ENCODE peak calls at places on chromosomes 5 and 9, in four cellular contexts. U is neuronal stem cell, H is A673, X is uterus. V is an unnamed sample. For H3K9me3, the result is how much of the 10 kb centered on the place peaks cover.

GRCh38 chr5:11588803-11589202 is 315.4 kb downstream of the CTNND2 start:
- DNase-seq in U (peak), X (no peak), H (no peak), V (no peak)

GRCh38 chr9:80665479-80665878 is 1023.9 kb downstream of the TLE1 start:
- DNase-seq in U (no peak), X (no peak), H (no peak), V (no peak)

GRCh38 chr9:127104465-127105311 is 17.7 kb downstream of the ANGPTL2 start:
- DNase-seq in H (no peak), X (no peak), U (no peak), V (no peak)

GRCh38 chr5:57598756-57599155 is 116.1 kb upstream of the ACTBL2 start:
- DNase-seq in H (no peak), X (no peak), U (no peak), V (no peak)

GRCh38 chr9:130445268-130445983 is 665 bp downstream of the ASS1 start:
- DNase-seq in H (no peak), U (no peak), X (peak), V (peak)

GRCh38 chr5:27315541-27316282 is 277.3 kb upstream of the CDH9 start:
- DNase-seq in X (no peak), U (no peak), H (no peak), V (no peak)

GRCh38 chr5:181152406-181152805 is 5.0 kb downstream of the OR2V2 start:
- DNase-seq in U (no peak), X (no peak), H (no peak), V (no peak)

GRCh38 chr9:34554211-34555001 is 31.6 kb upstream of the ENHO start:
- DNase-seq in U (no peak), X (no peak), H (peak), V (no peak)

GRCh38 chr5:33530963-33531298 is 90.2 kb downstream of the TARS1 start:
- DNase-seq in X (no peak), H (no peak), U (no peak), V (no peak)

GRCh38 chr5:80275347-80275746 is 19.5 kb upstream of the SERINC5 start:
- DNase-seq in U (no peak), X (no peak), H (peak), V (no peak)

GRCh38 chr5:52864376-52864775 is 76.7 kb downstream of the ITGA1 start:
- DNase-seq in H (peak), X (no peak), U (no peak), V (no peak)

GRCh38 chr9:124569942-124570341 is 62.7 kb upstream of the NR5A1 start:
- DNase-seq in H (no peak), X (no peak), U (no peak), V (no peak)

GRCh38 chr5:16965581-16965980 is 29.5 kb upstream of the MYO10 start:
- DNase-seq in U (peak), H (no peak), X (no peak), V (no peak)

GRCh38 chr5:135304352-135305221 is 94.4 kb downstream of the MACROH2A1 start:
- DNase-seq in H (no peak), X (no peak), U (no peak), V (no peak)

GRCh38 chr5:169474226-169474625 is 109.3 kb upstream of the SPDL1 start:
- DNase-seq in U (no peak), X (no peak), H (no peak), V (no peak)

GRCh38 chr5:86115164-86115563 is 502.6 kb upstream of the COX7C start:
- DNase-seq in H (no peak), X (no peak), U (no peak), V (no peak)

GRCh38 chr5:84688566-84688965 is 303.9 kb upstream of the EDIL3 start:
- DNase-seq in H (no peak), U (no peak), X (no peak), V (no peak)

GRCh38 chr5:57004800-57005199 is 52.9 kb upstream of the MIER3 start:
- DNase-seq in H (no peak), X (no peak), U (no peak), V (peak)

GRCh38 chr5:6365977-6366590 is 12.3 kb downstream of the MED10 start:
- DNase-seq in X (no peak), H (no peak), U (no peak), V (no peak)

GRCh38 chr9:124257070-124257864 is 482 bp upstream of the NEK6 start:
- DNase-seq in X (no peak), U (no peak), H (no peak), V (no peak)

DNA sequence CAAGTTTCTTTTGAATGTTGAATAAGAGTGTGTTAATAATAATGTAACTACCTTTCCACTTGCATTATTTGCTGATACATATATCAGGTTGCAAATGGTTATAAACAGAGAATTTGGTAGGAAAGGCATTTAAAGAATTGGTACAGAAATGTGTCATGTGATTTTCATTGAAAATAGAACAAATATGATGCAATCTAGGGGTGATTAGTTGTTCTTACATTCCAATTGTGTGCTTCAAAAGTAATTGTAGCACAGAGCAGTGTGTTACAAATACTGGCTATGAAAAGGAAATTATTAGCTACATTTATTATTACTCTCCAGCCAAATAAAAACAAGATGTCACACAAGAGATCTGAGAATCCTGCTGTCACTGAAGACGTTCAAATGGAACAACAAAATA is 61.8 kb upstream of the PRDM9 start:
- DNase-seq in U (no peak), X (no peak), H (no peak), V (no peak)
- H3K9me3 ChIP-seq in U (under half), X (under half), H (under half), V (under half)

GRCh38 chr9:137161558-137162483 is 8.0 kb downstream of the LRRC26 start:
- DNase-seq in X (no peak), H (peak), U (no peak), V (no peak)
- H3K4me3 ChIP-seq in X (no peak), H (peak), U (no peak), V (no peak)

DNA sequence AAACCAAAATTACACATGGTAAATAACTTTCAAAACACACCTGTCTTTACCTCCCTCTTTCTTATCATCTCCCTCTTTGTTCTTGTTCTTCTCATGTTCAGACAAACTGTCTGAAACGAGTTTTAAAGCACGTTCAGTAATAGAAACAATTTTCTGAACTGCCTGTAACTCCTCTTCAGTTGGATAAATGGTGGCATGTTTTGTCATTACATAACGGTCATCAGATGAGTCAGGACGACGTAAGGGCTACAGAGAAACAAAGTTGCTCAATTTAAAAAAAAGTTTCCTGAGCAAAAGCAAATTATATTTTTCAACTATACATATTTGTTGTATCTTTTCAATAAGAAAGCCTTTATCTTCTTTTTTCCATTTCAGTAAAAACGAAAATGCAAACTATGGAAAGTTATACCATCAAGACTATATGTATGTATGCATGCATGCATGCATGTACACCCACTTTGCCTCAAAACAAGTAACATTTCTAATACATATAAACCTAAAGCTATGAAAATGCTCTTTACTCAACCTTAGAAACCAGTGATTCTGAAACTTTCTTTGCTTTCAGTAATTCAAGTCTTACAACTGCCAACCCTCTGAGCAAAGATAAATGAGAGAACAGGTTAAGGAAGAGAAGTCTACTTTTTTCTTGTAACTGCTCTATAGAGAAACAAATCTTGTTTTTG is 56.0 kb downstream of the ZFR start:
- DNase-seq in H (no peak), U (no peak), X (no peak), V (no peak)
- H3K27ac ChIP-seq in H (no peak), U (no peak), X (peak), V (no peak)

DNA sequence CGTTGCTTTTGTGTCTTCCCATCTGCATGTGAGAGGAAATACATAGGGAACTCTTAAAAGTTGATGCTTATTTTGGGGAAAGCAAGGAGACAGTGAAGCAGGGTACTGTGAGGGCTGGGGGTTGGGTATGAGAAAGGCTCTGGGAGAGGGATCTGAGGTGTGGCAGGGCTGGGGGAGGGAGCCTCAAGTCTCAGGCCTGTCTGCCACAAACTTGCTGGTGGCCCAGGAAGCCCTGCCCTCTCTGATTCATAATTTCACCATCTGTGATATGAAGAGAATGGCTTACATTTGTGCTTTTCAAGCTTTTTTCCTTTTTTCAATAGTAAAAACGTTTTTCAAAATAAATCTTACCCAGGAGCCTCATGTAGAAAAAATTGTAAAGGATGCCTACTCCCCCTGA is 89.5 kb upstream of the SAP30L start:
- DNase-seq in H (no peak), U (no peak), X (no peak), V (no peak)
- H3K9me3 ChIP-seq in H (under half), U (under half), X (under half), V (under half)

DNA sequence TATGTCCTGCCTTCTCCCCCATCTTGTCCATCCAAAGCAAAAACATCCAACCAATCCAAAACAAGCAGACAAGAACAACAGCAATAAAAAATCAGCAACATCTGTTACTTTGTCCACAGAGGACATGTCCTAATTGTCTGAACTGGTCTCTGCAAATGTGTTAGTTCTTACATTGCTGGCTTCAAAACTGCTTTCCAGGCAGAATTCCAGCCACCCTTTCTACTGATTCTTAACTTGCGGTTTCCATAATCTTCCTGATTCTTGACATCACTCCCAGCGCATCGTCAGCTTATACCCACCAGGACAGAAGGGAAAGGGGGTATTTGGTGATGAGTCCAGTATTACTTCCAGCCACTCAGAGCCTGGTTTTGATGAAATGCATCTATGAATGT is 164.3 kb upstream of the SEMA6A start:
- DNase-seq in H (no peak), X (no peak), U (no peak), V (no peak)
- H3K4me3 ChIP-seq in H (no peak), X (peak), U (no peak), V (no peak)

DNA sequence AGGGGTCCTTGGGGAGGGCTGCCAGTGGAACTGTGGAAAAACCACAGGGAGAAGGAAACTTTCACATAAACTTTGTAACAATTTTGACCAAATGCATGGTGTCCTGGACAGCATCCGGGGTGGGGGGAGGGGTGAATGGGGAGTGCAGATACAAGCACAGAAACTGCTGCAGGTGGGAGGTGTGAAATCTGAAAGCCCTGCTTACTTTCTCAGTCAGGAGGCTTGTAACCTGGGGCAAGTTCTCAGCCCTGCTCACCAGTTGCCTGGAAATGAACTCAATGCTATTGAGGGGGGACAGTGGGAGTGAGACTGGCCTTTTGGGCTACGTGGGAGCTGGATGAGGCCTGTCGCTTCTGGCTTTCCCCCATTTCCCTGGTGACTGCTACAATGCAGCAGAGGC is 694.5 kb upstream of the ZNF608 start:
- DNase-seq in U (no peak), H (no peak), X (no peak), V (no peak)
- H3K27ac ChIP-seq in U (no peak), H (no peak), X (no peak), V (no peak)

V was measured in small intestine.